ENCODE peak calls at places on chromosomes 1 and 21, in six cellular contexts. V is Right ventricle myocardium superior, X is heart left ventricle, G is SW 1271, Z is astrocyte of the cerebellum, C is HCT116. T is an unnamed sample.

GRCh38 chr1:192022839-192023238 is 135.4 kb upstream of the RGS18 start:
- DNase-seq in V (no peak), X (no peak), G (no peak), C (no peak), Z (no peak), T (no peak)

GRCh38 chr1:83799474-83800085 is 199.4 kb downstream of the TTLL7 start:
- DNase-seq in V (no peak), Z (no peak), X (no peak), C (no peak), G (no peak), T (no peak)

GRCh38 chr1:14182801-14183200 is 415.7 kb upstream of the KAZN start:
- DNase-seq in Z (no peak), C (no peak), X (no peak), G (no peak), V (no peak), T (no peak)

GRCh38 chr21:41508415-41509205 is 652 bp upstream of the TMPRSS2 start:
- DNase-seq in X (no peak), Z (no peak), G (no peak), V (no peak), C (no peak), T (no peak)

GRCh38 chr1:156711011-156711817 is 5.8 kb upstream of the CRABP2 start:
- DNase-seq in Z (no peak), X (peak; percentile 44), V (no peak), C (no peak), G (no peak), T (no peak)

GRCh38 chr1:229027622-229028182 is 243.2 kb upstream of the RAB4A start:
- DNase-seq in G (no peak), X (no peak), V (peak; percentile 61), C (no peak), Z (no peak), T (peak; percentile 73)

GRCh38 chr1:241837901-241838300 is 10.1 kb upstream of the EXO1 start:
- DNase-seq in C (no peak), Z (peak; percentile 58), V (no peak), X (no peak), G (no peak), T (no peak)

GRCh38 chr1:197725044-197725443 is 50.2 kb downstream of the DENND1B start:
- DNase-seq in X (no peak), Z (peak; percentile 2), C (peak; percentile 33), V (no peak), G (peak; percentile 15), T (no peak)

GRCh38 chr1:205481629-205482071 is 22.8 kb upstream of the CDK18 start:
- DNase-seq in G (no peak), Z (no peak), C (no peak), X (no peak), V (no peak), T (no peak)

GRCh38 chr1:29354511-29355098 is 118.3 kb downstream of the PTPRU start:
- DNase-seq in V (no peak), G (no peak), C (no peak), X (no peak), Z (no peak), T (no peak)

GRCh38 chr1:232553050-232553754 is 76.7 kb downstream of the SIPA1L2 start:
- DNase-seq in X (peak; percentile 81), V (peak; percentile 90), C (no peak), Z (no peak), G (no peak), T (peak; percentile 51)

GRCh38 chr1:41455479-41456271 is 28.8 kb downstream of the EDN2 start:
- DNase-seq in G (no peak), X (peak; percentile 80), V (peak; percentile 84), Z (no peak), C (no peak), T (no peak)

GRCh38 chr1:163173121-163173520 is 29.6 kb downstream of the RGS5 start:
- DNase-seq in G (no peak), V (no peak), C (no peak), X (no peak), Z (no peak), T (no peak)

GRCh38 chr1:79614762-79615161 is 608.2 kb upstream of the ADGRL4 start:
- DNase-seq in V (no peak), X (no peak), Z (no peak), G (no peak), C (no peak), T (no peak)

GRCh38 chr1:203425668-203425999 is 50.0 kb upstream of the PRELP start:
- DNase-seq in V (no peak), G (no peak), Z (no peak), C (no peak), X (no peak), T (no peak)

GRCh38 chr1:28601696-28602095 is 9.6 kb downstream of the RAB42 start:
- DNase-seq in G (peak; percentile 63), C (peak; percentile 66), V (no peak), Z (peak; percentile 88), X (no peak), T (no peak)

GRCh38 chr21:33881689-33882440 is 33.7 kb downstream of the ATP5PO start:
- DNase-seq in X (no peak), C (no peak), G (no peak), Z (peak; percentile 68), V (no peak), T (no peak)

GRCh38 chr1:168321945-168322344 is 41.3 kb downstream of the TBX19 start:
- DNase-seq in C (peak; percentile 27), G (peak; percentile 35), V (no peak), Z (no peak), X (no peak), T (no peak)

GRCh38 chr1:244672961-244673695 is 20.2 kb downstream of the DESI2 start:
- DNase-seq in Z (no peak), X (no peak), V (no peak), G (no peak), C (no peak), T (no peak)

GRCh38 chr1:39852214-39852791 is 31.0 kb downstream of the TRIT1 start:
- DNase-seq in C (no peak), G (no peak), X (no peak), V (no peak), Z (no peak), T (no peak)

GRCh38 chr1:229381234-229381633 is 38.4 kb upstream of the CCSAP start:
- DNase-seq in G (no peak), X (no peak), Z (no peak), V (no peak), C (no peak), T (no peak)

GRCh38 chr1:51189421-51190073 is 46.5 kb upstream of the RNF11 start:
- DNase-seq in C (peak; percentile 61), Z (peak; percentile 63), G (peak; percentile 67), V (no peak), X (no peak), T (no peak)

GRCh38 chr1:92461364-92462097 is 25.2 kb downstream of the GFI1 start:
- DNase-seq in G (peak; percentile 19), V (no peak), Z (no peak), X (no peak), C (no peak), T (no peak)

GRCh38 chr1:116777831-116778830 is 23.9 kb downstream of the CD2 start:
- DNase-seq in C (no peak), Z (peak; percentile 72), G (no peak), V (no peak), X (no peak), T (no peak)

GRCh38 chr1:201447911-201448871 is 20.8 kb downstream of the PHLDA3 start:
- DNase-seq in X (peak; percentile 87), Z (peak; percentile 68), C (peak; percentile 57), V (peak; percentile 90), G (peak; percentile 4), T (peak; percentile 86)

GRCh38 chr1:203250936-203251335 is 21.5 kb upstream of the CHIT1 start:
- DNase-seq in Z (no peak), G (no peak), V (no peak), X (no peak), C (no peak), T (no peak)

GRCh38 chr1:19209439-19209989 is 552 bp downstream of the UBR4 start:
- DNase-seq in G (peak; percentile 27), C (no peak), Z (no peak), V (no peak), X (no peak), T (peak; percentile 61)